ENCODE peak calls at places on chromosomes 5 and 9, in nine cellular contexts. One of them, this sample, is unnamed.

GRCh38 chr9:136665704-136666363 is 3.1 kb downstream of the EGFL7 start:
- DNase-seq in nephron progenitor cell: peak; percentile 67
- DNase-seq in central memory CD4-positive, alpha-beta T cell: no peak
- DNase-seq in Ammon's horn: no peak
- DNase-seq in NCI-H748 treated with DMSO at 0.1 percent for 48 hours: no peak
- DNase-seq in Caco-2: peak; percentile 62
- DNase-seq in central memory CD8-positive, alpha-beta T cell: no peak
- DNase-seq in stimulated activated CD8-positive, alpha-beta memory T cell treated with anti-CD3 and anti-CD28 coated beads, Interleukin-2, amount 100 ng/mL, for 1 hour: no peak
- DNase-seq in AG20443: peak; percentile 82
- DNase-seq in this sample: no peak

GRCh38 chr5:41761663-41762062 is 108.6 kb downstream of the OXCT1 start:
- DNase-seq in AG20443: no peak
- DNase-seq in stimulated activated CD8-positive, alpha-beta memory T cell treated with anti-CD3 and anti-CD28 coated beads, Interleukin-2, amount 100 ng/mL, for 1 hour: no peak
- DNase-seq in Caco-2: no peak
- DNase-seq in nephron progenitor cell: no peak
- DNase-seq in Ammon's horn: no peak
- DNase-seq in central memory CD8-positive, alpha-beta T cell: no peak
- DNase-seq in central memory CD4-positive, alpha-beta T cell: no peak
- DNase-seq in NCI-H748 treated with DMSO at 0.1 percent for 48 hours: no peak
- DNase-seq in this sample: no peak

GRCh38 chr9:106107716-106108115 is 413.4 kb downstream of the TMEM38B start:
- DNase-seq in central memory CD4-positive, alpha-beta T cell: no peak
- DNase-seq in stimulated activated CD8-positive, alpha-beta memory T cell treated with anti-CD3 and anti-CD28 coated beads, Interleukin-2, amount 100 ng/mL, for 1 hour: no peak
- DNase-seq in nephron progenitor cell: no peak
- DNase-seq in Ammon's horn: no peak
- DNase-seq in NCI-H748 treated with DMSO at 0.1 percent for 48 hours: no peak
- DNase-seq in central memory CD8-positive, alpha-beta T cell: no peak
- DNase-seq in Caco-2: no peak
- DNase-seq in AG20443: no peak
- DNase-seq in this sample: no peak

GRCh38 chr9:127660886-127661285 is 45.9 kb upstream of the CFAP157 start:
- DNase-seq in AG20443: no peak
- DNase-seq in stimulated activated CD8-positive, alpha-beta memory T cell treated with anti-CD3 and anti-CD28 coated beads, Interleukin-2, amount 100 ng/mL, for 1 hour: no peak
- DNase-seq in nephron progenitor cell: no peak
- DNase-seq in NCI-H748 treated with DMSO at 0.1 percent for 48 hours: no peak
- DNase-seq in central memory CD8-positive, alpha-beta T cell: no peak
- DNase-seq in Ammon's horn: no peak
- DNase-seq in central memory CD4-positive, alpha-beta T cell: no peak
- DNase-seq in Caco-2: no peak
- DNase-seq in this sample: no peak

GRCh38 chr9:107172160-107172978 is 110.7 kb upstream of the RAD23B start:
- DNase-seq in NCI-H748 treated with DMSO at 0.1 percent for 48 hours: peak; percentile 90
- DNase-seq in nephron progenitor cell: peak; percentile 79
- DNase-seq in central memory CD4-positive, alpha-beta T cell: peak; percentile 14
- DNase-seq in Caco-2: peak; percentile 80
- DNase-seq in stimulated activated CD8-positive, alpha-beta memory T cell treated with anti-CD3 and anti-CD28 coated beads, Interleukin-2, amount 100 ng/mL, for 1 hour: peak; percentile 27
- DNase-seq in central memory CD8-positive, alpha-beta T cell: peak; percentile 21
- DNase-seq in AG20443: peak; percentile 75
- DNase-seq in Ammon's horn: peak; percentile 92
- DNase-seq in this sample: peak; percentile 71

GRCh38 chr5:71839049-71839834 is 120.2 kb downstream of the CARTPT start:
- DNase-seq in central memory CD8-positive, alpha-beta T cell: no peak
- DNase-seq in NCI-H748 treated with DMSO at 0.1 percent for 48 hours: no peak
- DNase-seq in AG20443: no peak
- DNase-seq in Ammon's horn: peak; percentile 14
- DNase-seq in central memory CD4-positive, alpha-beta T cell: no peak
- DNase-seq in nephron progenitor cell: no peak
- DNase-seq in stimulated activated CD8-positive, alpha-beta memory T cell treated with anti-CD3 and anti-CD28 coated beads, Interleukin-2, amount 100 ng/mL, for 1 hour: no peak
- DNase-seq in Caco-2: no peak
- DNase-seq in this sample: no peak

GRCh38 chr5:151682751-151683331 is 3.9 kb downstream of the SPARC start:
- DNase-seq in AG20443: no peak
- DNase-seq in Ammon's horn: peak; percentile 70
- DNase-seq in central memory CD8-positive, alpha-beta T cell: no peak
- DNase-seq in central memory CD4-positive, alpha-beta T cell: no peak
- DNase-seq in Caco-2: no peak
- DNase-seq in NCI-H748 treated with DMSO at 0.1 percent for 48 hours: no peak
- DNase-seq in stimulated activated CD8-positive, alpha-beta memory T cell treated with anti-CD3 and anti-CD28 coated beads, Interleukin-2, amount 100 ng/mL, for 1 hour: no peak
- DNase-seq in nephron progenitor cell: no peak
- DNase-seq in this sample: no peak

GRCh38 chr5:72380491-72381274 is 60.5 kb downstream of the PTCD2 start:
- DNase-seq in central memory CD4-positive, alpha-beta T cell: no peak
- DNase-seq in central memory CD8-positive, alpha-beta T cell: no peak
- DNase-seq in Caco-2: no peak
- DNase-seq in NCI-H748 treated with DMSO at 0.1 percent for 48 hours: no peak
- DNase-seq in stimulated activated CD8-positive, alpha-beta memory T cell treated with anti-CD3 and anti-CD28 coated beads, Interleukin-2, amount 100 ng/mL, for 1 hour: no peak
- DNase-seq in AG20443: no peak
- DNase-seq in nephron progenitor cell: no peak
- DNase-seq in Ammon's horn: peak; percentile 32
- DNase-seq in this sample: no peak

GRCh38 chr9:13351768-13352386 is 72.4 kb upstream of the MPDZ start:
- DNase-seq in nephron progenitor cell: no peak
- DNase-seq in Caco-2: no peak
- DNase-seq in central memory CD8-positive, alpha-beta T cell: no peak
- DNase-seq in central memory CD4-positive, alpha-beta T cell: no peak
- DNase-seq in stimulated activated CD8-positive, alpha-beta memory T cell treated with anti-CD3 and anti-CD28 coated beads, Interleukin-2, amount 100 ng/mL, for 1 hour: no peak
- DNase-seq in AG20443: peak; percentile 40
- DNase-seq in Ammon's horn: peak; percentile 71
- DNase-seq in NCI-H748 treated with DMSO at 0.1 percent for 48 hours: peak; percentile 73
- DNase-seq in this sample: peak; percentile 62

GRCh38 chr9:135606885-135607259 is 32.5 kb downstream of the GLT6D1 start:
- DNase-seq in nephron progenitor cell: no peak
- DNase-seq in NCI-H748 treated with DMSO at 0.1 percent for 48 hours: no peak
- DNase-seq in central memory CD4-positive, alpha-beta T cell: no peak
- DNase-seq in AG20443: no peak
- DNase-seq in Ammon's horn: no peak
- DNase-seq in stimulated activated CD8-positive, alpha-beta memory T cell treated with anti-CD3 and anti-CD28 coated beads, Interleukin-2, amount 100 ng/mL, for 1 hour: no peak
- DNase-seq in central memory CD8-positive, alpha-beta T cell: no peak
- DNase-seq in Caco-2: no peak
- DNase-seq in this sample: no peak

GRCh38 chr9:134475051-134475790 is 149.0 kb downstream of the RXRA start:
- DNase-seq in stimulated activated CD8-positive, alpha-beta memory T cell treated with anti-CD3 and anti-CD28 coated beads, Interleukin-2, amount 100 ng/mL, for 1 hour: no peak
- DNase-seq in Caco-2: no peak
- DNase-seq in NCI-H748 treated with DMSO at 0.1 percent for 48 hours: no peak
- DNase-seq in Ammon's horn: no peak
- DNase-seq in nephron progenitor cell: no peak
- DNase-seq in AG20443: peak; percentile 91
- DNase-seq in central memory CD4-positive, alpha-beta T cell: no peak
- DNase-seq in central memory CD8-positive, alpha-beta T cell: no peak
- DNase-seq in this sample: peak; percentile 67

GRCh38 chr5:174418809-174419522 is 305.4 kb upstream of the MSX2 start:
- DNase-seq in AG20443: peak; percentile 19
- DNase-seq in Ammon's horn: no peak
- DNase-seq in NCI-H748 treated with DMSO at 0.1 percent for 48 hours: no peak
- DNase-seq in central memory CD4-positive, alpha-beta T cell: no peak
- DNase-seq in stimulated activated CD8-positive, alpha-beta memory T cell treated with anti-CD3 and anti-CD28 coated beads, Interleukin-2, amount 100 ng/mL, for 1 hour: no peak
- DNase-seq in central memory CD8-positive, alpha-beta T cell: no peak
- DNase-seq in Caco-2: peak; percentile 79
- DNase-seq in nephron progenitor cell: peak; percentile 55
- DNase-seq in this sample: no peak

GRCh38 chr5:123429993-123430392 is 6.8 kb upstream of the CEP120 start:
- DNase-seq in AG20443: peak; percentile 76
- DNase-seq in central memory CD8-positive, alpha-beta T cell: no peak
- DNase-seq in Ammon's horn: no peak
- DNase-seq in NCI-H748 treated with DMSO at 0.1 percent for 48 hours: no peak
- DNase-seq in stimulated activated CD8-positive, alpha-beta memory T cell treated with anti-CD3 and anti-CD28 coated beads, Interleukin-2, amount 100 ng/mL, for 1 hour: no peak
- DNase-seq in Caco-2: no peak
- DNase-seq in central memory CD4-positive, alpha-beta T cell: no peak
- DNase-seq in nephron progenitor cell: no peak
- DNase-seq in this sample: peak; percentile 81

GRCh38 chr5:1542755-1543154 is 19.0 kb upstream of the LPCAT1 start:
- DNase-seq in Caco-2: no peak
- DNase-seq in NCI-H748 treated with DMSO at 0.1 percent for 48 hours: no peak
- DNase-seq in AG20443: peak; percentile 63
- DNase-seq in central memory CD4-positive, alpha-beta T cell: no peak
- DNase-seq in nephron progenitor cell: no peak
- DNase-seq in Ammon's horn: no peak
- DNase-seq in central memory CD8-positive, alpha-beta T cell: peak; percentile 1
- DNase-seq in stimulated activated CD8-positive, alpha-beta memory T cell treated with anti-CD3 and anti-CD28 coated beads, Interleukin-2, amount 100 ng/mL, for 1 hour: no peak
- DNase-seq in this sample: peak; percentile 60

GRCh38 chr9:114813717-114814418 is 8.0 kb upstream of the TNFSF15 start:
- DNase-seq in Caco-2: no peak
- DNase-seq in central memory CD4-positive, alpha-beta T cell: no peak
- DNase-seq in Ammon's horn: no peak
- DNase-seq in nephron progenitor cell: no peak
- DNase-seq in AG20443: no peak
- DNase-seq in central memory CD8-positive, alpha-beta T cell: no peak
- DNase-seq in NCI-H748 treated with DMSO at 0.1 percent for 48 hours: no peak
- DNase-seq in stimulated activated CD8-positive, alpha-beta memory T cell treated with anti-CD3 and anti-CD28 coated beads, Interleukin-2, amount 100 ng/mL, for 1 hour: no peak
- DNase-seq in this sample: no peak

GRCh38 chr9:135422340-135422944 is 57.1 kb upstream of the PPP1R26 start:
- DNase-seq in nephron progenitor cell: no peak
- DNase-seq in NCI-H748 treated with DMSO at 0.1 percent for 48 hours: no peak
- DNase-seq in Caco-2: no peak
- DNase-seq in central memory CD4-positive, alpha-beta T cell: no peak
- DNase-seq in central memory CD8-positive, alpha-beta T cell: no peak
- DNase-seq in stimulated activated CD8-positive, alpha-beta memory T cell treated with anti-CD3 and anti-CD28 coated beads, Interleukin-2, amount 100 ng/mL, for 1 hour: no peak
- DNase-seq in AG20443: no peak
- DNase-seq in Ammon's horn: peak; percentile 40
- DNase-seq in this sample: no peak

GRCh38 chr5:115855959-115856358 is 14.2 kb downstream of the AP3S1 start:
- DNase-seq in stimulated activated CD8-positive, alpha-beta memory T cell treated with anti-CD3 and anti-CD28 coated beads, Interleukin-2, amount 100 ng/mL, for 1 hour: no peak
- DNase-seq in nephron progenitor cell: no peak
- DNase-seq in AG20443: no peak
- DNase-seq in central memory CD4-positive, alpha-beta T cell: no peak
- DNase-seq in Caco-2: no peak
- DNase-seq in NCI-H748 treated with DMSO at 0.1 percent for 48 hours: no peak
- DNase-seq in central memory CD8-positive, alpha-beta T cell: no peak
- DNase-seq in Ammon's horn: no peak
- DNase-seq in this sample: peak; percentile 11

GRCh38 chr5:149037819-149038218 is 25.0 kb downstream of the SH3TC2 start:
- DNase-seq in AG20443: no peak
- DNase-seq in NCI-H748 treated with DMSO at 0.1 percent for 48 hours: no peak
- DNase-seq in stimulated activated CD8-positive, alpha-beta memory T cell treated with anti-CD3 and anti-CD28 coated beads, Interleukin-2, amount 100 ng/mL, for 1 hour: no peak
- DNase-seq in central memory CD8-positive, alpha-beta T cell: no peak
- DNase-seq in Ammon's horn: no peak
- DNase-seq in nephron progenitor cell: no peak
- DNase-seq in central memory CD4-positive, alpha-beta T cell: no peak
- DNase-seq in Caco-2: no peak
- DNase-seq in this sample: no peak

GRCh38 chr5:91109634-91110033 is 273.5 kb downstream of the ARRDC3 start:
- DNase-seq in Caco-2: no peak
- DNase-seq in AG20443: no peak
- DNase-seq in Ammon's horn: no peak
- DNase-seq in nephron progenitor cell: no peak
- DNase-seq in stimulated activated CD8-positive, alpha-beta memory T cell treated with anti-CD3 and anti-CD28 coated beads, Interleukin-2, amount 100 ng/mL, for 1 hour: no peak
- DNase-seq in central memory CD8-positive, alpha-beta T cell: no peak
- DNase-seq in NCI-H748 treated with DMSO at 0.1 percent for 48 hours: no peak
- DNase-seq in central memory CD4-positive, alpha-beta T cell: no peak
- DNase-seq in this sample: peak; percentile 42

GRCh38 chr9:17799383-17799782 is 220.5 kb downstream of the SH3GL2 start:
- DNase-seq in central memory CD4-positive, alpha-beta T cell: no peak
- DNase-seq in stimulated activated CD8-positive, alpha-beta memory T cell treated with anti-CD3 and anti-CD28 coated beads, Interleukin-2, amount 100 ng/mL, for 1 hour: no peak
- DNase-seq in NCI-H748 treated with DMSO at 0.1 percent for 48 hours: no peak
- DNase-seq in central memory CD8-positive, alpha-beta T cell: no peak
- DNase-seq in Ammon's horn: no peak
- DNase-seq in AG20443: no peak
- DNase-seq in Caco-2: no peak
- DNase-seq in nephron progenitor cell: no peak
- DNase-seq in this sample: peak; percentile 70

GRCh38 chr9:134886413-134886913 is 5.9 kb downstream of the FCN2 start:
- DNase-seq in nephron progenitor cell: no peak
- DNase-seq in stimulated activated CD8-positive, alpha-beta memory T cell treated with anti-CD3 and anti-CD28 coated beads, Interleukin-2, amount 100 ng/mL, for 1 hour: no peak
- DNase-seq in Ammon's horn: no peak
- DNase-seq in Caco-2: no peak
- DNase-seq in central memory CD4-positive, alpha-beta T cell: no peak
- DNase-seq in central memory CD8-positive, alpha-beta T cell: no peak
- DNase-seq in NCI-H748 treated with DMSO at 0.1 percent for 48 hours: no peak
- DNase-seq in AG20443: no peak
- DNase-seq in this sample: no peak

GRCh38 chr5:150112211-150113046 is 26.1 kb upstream of the CSF1R start:
- DNase-seq in central memory CD4-positive, alpha-beta T cell: no peak
- DNase-seq in Caco-2: peak; percentile 49
- DNase-seq in nephron progenitor cell: no peak
- DNase-seq in NCI-H748 treated with DMSO at 0.1 percent for 48 hours: no peak
- DNase-seq in central memory CD8-positive, alpha-beta T cell: no peak
- DNase-seq in Ammon's horn: no peak
- DNase-seq in stimulated activated CD8-positive, alpha-beta memory T cell treated with anti-CD3 and anti-CD28 coated beads, Interleukin-2, amount 100 ng/mL, for 1 hour: no peak
- DNase-seq in AG20443: peak; percentile 95
- DNase-seq in this sample: peak; percentile 90

GRCh38 chr9:133857639-133858038 is 119.5 kb upstream of the SARDH start:
- DNase-seq in central memory CD4-positive, alpha-beta T cell: no peak
- DNase-seq in Ammon's horn: no peak
- DNase-seq in NCI-H748 treated with DMSO at 0.1 percent for 48 hours: no peak
- DNase-seq in nephron progenitor cell: no peak
- DNase-seq in Caco-2: no peak
- DNase-seq in central memory CD8-positive, alpha-beta T cell: no peak
- DNase-seq in AG20443: no peak
- DNase-seq in stimulated activated CD8-positive, alpha-beta memory T cell treated with anti-CD3 and anti-CD28 coated beads, Interleukin-2, amount 100 ng/mL, for 1 hour: no peak
- DNase-seq in this sample: no peak

This sample was measured in stromal cell of bone marrow.